ENCODE peak calls at places on chromosomes 4 and X, in four cellular contexts. Z is mesendoderm; Q is stromal cell of bone marrow; D is CD4-positive, alpha-beta T cell. S is an unnamed sample.

GRCh38 chrX:86002076-86002896 is 45.1 kb downstream of the CHM start:
- DNase-seq in D (no peak), Z (peak; percentile 90), Q (no peak), S (no peak)

GRCh38 chr4:76558391-76559235 is 123.6 kb downstream of the SHROOM3 start:
- DNase-seq in Z (peak; percentile 61), D (no peak), Q (no peak), S (no peak)

GRCh38 chrX:154329284-154329683 is 33.7 kb downstream of the TKTL1 start:
- DNase-seq in D (no peak), Z (no peak), Q (no peak), S (no peak)

GRCh38 chrX:12975670-12975965 is 708 bp downstream of the TMSB4X start:
- DNase-seq in D (no peak), Q (no peak), Z (no peak), S (no peak)

GRCh38 chr4:140085062-140085622 is 68.8 kb downstream of the MAML3 start:
- DNase-seq in Z (peak; percentile 74), Q (no peak), D (no peak), S (no peak)

GRCh38 chr4:158968961-158969360 is 133.9 kb upstream of the RAPGEF2 start:
- DNase-seq in Z (no peak), Q (no peak), D (no peak), S (no peak)

GRCh38 chr4:168451744-168452394 is 28.4 kb downstream of the DDX60L start:
- DNase-seq in Q (peak; percentile 52), D (no peak), Z (peak; percentile 89), S (no peak)

GRCh38 chr4:30073001-30073710 is 647.0 kb upstream of the PCDH7 start:
- DNase-seq in Z (no peak), D (no peak), Q (no peak), S (no peak)

GRCh38 chr4:47705326-47705981 is 132.4 kb downstream of the CORIN start:
- DNase-seq in Q (no peak), Z (peak; percentile 47), D (no peak), S (no peak)

GRCh38 chr4:84529169-84529751 is 30.2 kb upstream of the NKX6-1 start:
- DNase-seq in D (no peak), Z (peak; percentile 19), Q (no peak), S (no peak)

GRCh38 chr4:4519296-4519898 is 22.5 kb downstream of the STX18 start:
- DNase-seq in Q (no peak), Z (peak; percentile 29), D (no peak), S (no peak)

GRCh38 chr4:38752393-38752961 is 30.3 kb downstream of the TLR10 start:
- DNase-seq in D (no peak), Q (no peak), Z (peak; percentile 21), S (no peak)

GRCh38 chrX:128728943-128729342 is 676.7 kb upstream of the ACTRT1 start:
- DNase-seq in Q (no peak), D (no peak), Z (no peak), S (no peak)

GRCh38 chr4:99636422-99636821 is 21.2 kb downstream of the C4orf54 start:
- DNase-seq in Q (no peak), Z (no peak), D (no peak), S (no peak)

GRCh38 chr4:40202474-40202873 is 5.6 kb downstream of the RHOH start:
- DNase-seq in D (no peak), Q (no peak), Z (no peak), S (no peak)

GRCh38 chr4:52244103-52244772 is 193.1 kb downstream of the SPATA18 start:
- DNase-seq in Z (no peak), Q (no peak), D (no peak), S (no peak)

GRCh38 chr4:155614111-155614762 is 52.4 kb upstream of the GUCY1A1 start:
- DNase-seq in D (no peak), Q (no peak), Z (no peak), S (no peak)

GRCh38 chr4:107721436-107722090 is 1.5 kb upstream of the PAPSS1 start:
- DNase-seq in D (peak; percentile 22), Z (peak; percentile 61), Q (no peak), S (no peak)

S was measured in posterior vena cava.